ENCODE peak calls at places on chromosome 9, in five cellular contexts. L is caudate nucleus, W is COR-L47, M is IMR-90, A is astrocyte of the spinal cord. P is an unnamed sample.

GRCh38 chr9:115913666-115914065 is 239.9 kb upstream of the PAPPA start:
- DNase-seq in L (no peak), W (no peak), M (peak), A (peak), P (peak)

GRCh38 chr9:115880221-115880620 is 273.4 kb upstream of the PAPPA start:
- DNase-seq in L (no peak), W (no peak), M (peak), A (no peak), P (no peak)

GRCh38 chr9:121009657-121010056 is 40.4 kb downstream of the C5 start:
- DNase-seq in L (no peak), W (no peak), M (no peak), A (no peak), P (no peak)

GRCh38 chr9:137409515-137409914 is 13.4 kb downstream of the EXD3 start:
- DNase-seq in L (no peak), W (no peak), M (no peak), A (no peak), P (no peak)

GRCh38 chr9:97441729-97442128 is 29.8 kb downstream of the TDRD7 start:
- DNase-seq in L (no peak), W (no peak), M (no peak), A (no peak), P (no peak)

GRCh38 chr9:113577525-113578261 is 114.2 kb downstream of the RGS3 start:
- DNase-seq in L (no peak), W (no peak), M (peak), A (peak), P (peak)

GRCh38 chr9:72322678-72323077 is 42.3 kb downstream of the ZFAND5 start:
- DNase-seq in L (no peak), W (no peak), M (no peak), A (no peak), P (no peak)

GRCh38 chr9:22817181-22817580 is 370.6 kb downstream of the DMRTA1 start:
- DNase-seq in L (no peak), W (no peak), M (peak), A (peak), P (no peak)

GRCh38 chr9:121059513-121059912 is 9.4 kb upstream of the C5 start:
- DNase-seq in L (no peak), W (no peak), M (no peak), A (no peak), P (no peak)

GRCh38 chr9:124790301-124790700 is 13.4 kb downstream of the OLFML2A start:
- DNase-seq in L (no peak), W (no peak), M (no peak), A (no peak), P (no peak)

GRCh38 chr9:4796988-4797956 is 4.5 kb downstream of the RCL1 start:
- DNase-seq in L (no peak), W (peak), M (peak), A (peak), P (peak)

GRCh38 chr9:124526174-124526573 is 19.0 kb upstream of the NR5A1 start:
- DNase-seq in L (no peak), W (no peak), M (no peak), A (no peak), P (no peak)

GRCh38 chr9:121950441-121950840 is 142.7 kb downstream of the TTLL11 start:
- DNase-seq in L (no peak), W (no peak), M (no peak), A (no peak), P (no peak)

GRCh38 chr9:134099123-134099761 is 31.4 kb upstream of the BRD3 start:
- DNase-seq in L (no peak), W (peak), M (peak), A (peak), P (peak)

P was measured in mesenchymal stem cell.